ENCODE peak calls at places on chromosomes 16 and 17, in six cellular contexts. One of them, this sample, is unnamed.

GRCh38 chr17:46876353-46876887 is 25.0 kb downstream of the WNT9B start:
- DNase-seq in mesendoderm: peak; percentile 55
- DNase-seq in IMR-90: no peak
- DNase-seq in mesenchymal stem cell: no peak
- DNase-seq in H1: no peak
- DNase-seq in H9: peak; percentile 89
- DNase-seq in this sample: no peak

GRCh38 chr17:29131814-29132682 is 48.1 kb downstream of the MYO18A start:
- DNase-seq in mesendoderm: no peak
- DNase-seq in IMR-90: peak; percentile 86
- DNase-seq in mesenchymal stem cell: peak; percentile 90
- DNase-seq in H1: no peak
- DNase-seq in H9: no peak
- DNase-seq in this sample: no peak

GRCh38 chr16:678858-679807 is 1.1 kb upstream of the STUB1 start:
- DNase-seq in mesendoderm: peak; percentile 86
- DNase-seq in IMR-90: peak; percentile 30
- DNase-seq in mesenchymal stem cell: peak; percentile 67
- DNase-seq in H1: no peak
- DNase-seq in H9: peak; percentile 84
- DNase-seq in this sample: peak; percentile 63

GRCh38 chr16:78563905-78564304 is 464.5 kb downstream of the WWOX start:
- DNase-seq in mesendoderm: no peak
- DNase-seq in IMR-90: no peak
- DNase-seq in mesenchymal stem cell: peak; percentile 13
- DNase-seq in H1: no peak
- DNase-seq in H9: no peak
- DNase-seq in this sample: no peak

GRCh38 chr17:61405686-61406542 is 6.3 kb downstream of the TBX2 start:
- DNase-seq in mesendoderm: no peak
- DNase-seq in IMR-90: peak; percentile 27
- DNase-seq in mesenchymal stem cell: no peak
- DNase-seq in H1: no peak
- DNase-seq in H9: peak; percentile 24
- DNase-seq in this sample: no peak

GRCh38 chr17:18038149-18038850 is 668 bp downstream of the ATPAF2 start:
- DNase-seq in mesendoderm: peak; percentile 24
- DNase-seq in IMR-90: peak; percentile 16
- DNase-seq in mesenchymal stem cell: peak; percentile 11
- DNase-seq in H1: no peak
- DNase-seq in H9: no peak
- DNase-seq in this sample: no peak

GRCh38 chr17:1040216-1040600 is 43.3 kb downstream of the TIMM22 start:
- DNase-seq in mesendoderm: no peak
- DNase-seq in IMR-90: no peak
- DNase-seq in mesenchymal stem cell: no peak
- DNase-seq in H1: no peak
- DNase-seq in H9: no peak
- DNase-seq in this sample: no peak

GRCh38 chr16:11238272-11239202 is 17.5 kb downstream of the SOCS1 start:
- DNase-seq in mesendoderm: peak; percentile 55
- DNase-seq in IMR-90: no peak
- DNase-seq in mesenchymal stem cell: no peak
- DNase-seq in H1: no peak
- DNase-seq in H9: peak; percentile 50
- DNase-seq in this sample: no peak

GRCh38 chr17:43021739-43022512 is at the start of gene VAT1:
- DNase-seq in mesendoderm: peak; percentile 89
- DNase-seq in IMR-90: peak; percentile 63
- DNase-seq in mesenchymal stem cell: peak; percentile 86
- DNase-seq in H1: no peak
- DNase-seq in H9: peak; percentile 94
- DNase-seq in this sample: peak; percentile 71

GRCh38 chr17:72562628-72563188 is 441.9 kb downstream of the SOX9 start:
- DNase-seq in mesendoderm: no peak
- DNase-seq in IMR-90: no peak
- DNase-seq in mesenchymal stem cell: no peak
- DNase-seq in H1: no peak
- DNase-seq in H9: no peak
- DNase-seq in this sample: no peak

GRCh38 chr17:77453613-77454559 is 313.1 kb downstream of the SEC14L1 start:
- DNase-seq in mesendoderm: peak; percentile 34
- DNase-seq in IMR-90: no peak
- DNase-seq in mesenchymal stem cell: no peak
- DNase-seq in H1: no peak
- DNase-seq in H9: no peak
- DNase-seq in this sample: no peak

GRCh38 chr16:9847146-9847545 is 335.1 kb downstream of the GRIN2A start:
- DNase-seq in mesendoderm: no peak
- DNase-seq in IMR-90: no peak
- DNase-seq in mesenchymal stem cell: no peak
- DNase-seq in H1: no peak
- DNase-seq in H9: no peak
- DNase-seq in this sample: no peak

GRCh38 chr17:19009970-19010369 is 5.4 kb upstream of the FAM83G start:
- DNase-seq in mesendoderm: no peak
- DNase-seq in IMR-90: no peak
- DNase-seq in mesenchymal stem cell: no peak
- DNase-seq in H1: no peak
- DNase-seq in H9: no peak
- DNase-seq in this sample: no peak

GRCh38 chr17:71546369-71546864 is 574.4 kb upstream of the SOX9 start:
- DNase-seq in mesendoderm: no peak
- DNase-seq in IMR-90: no peak
- DNase-seq in mesenchymal stem cell: no peak
- DNase-seq in H1: no peak
- DNase-seq in H9: no peak
- DNase-seq in this sample: no peak

GRCh38 chr16:27311449-27311831 is 2.3 kb upstream of the IL4R start:
- DNase-seq in mesendoderm: no peak
- DNase-seq in IMR-90: peak; percentile 38
- DNase-seq in mesenchymal stem cell: no peak
- DNase-seq in H1: no peak
- DNase-seq in H9: no peak
- DNase-seq in this sample: no peak

GRCh38 chr17:17994271-17994670 is 21.6 kb downstream of the DRC3 start:
- DNase-seq in mesendoderm: peak; percentile 84
- DNase-seq in IMR-90: no peak
- DNase-seq in mesenchymal stem cell: peak; percentile 38
- DNase-seq in H1: peak; percentile 53
- DNase-seq in H9: peak; percentile 92
- DNase-seq in this sample: no peak

DNA sequence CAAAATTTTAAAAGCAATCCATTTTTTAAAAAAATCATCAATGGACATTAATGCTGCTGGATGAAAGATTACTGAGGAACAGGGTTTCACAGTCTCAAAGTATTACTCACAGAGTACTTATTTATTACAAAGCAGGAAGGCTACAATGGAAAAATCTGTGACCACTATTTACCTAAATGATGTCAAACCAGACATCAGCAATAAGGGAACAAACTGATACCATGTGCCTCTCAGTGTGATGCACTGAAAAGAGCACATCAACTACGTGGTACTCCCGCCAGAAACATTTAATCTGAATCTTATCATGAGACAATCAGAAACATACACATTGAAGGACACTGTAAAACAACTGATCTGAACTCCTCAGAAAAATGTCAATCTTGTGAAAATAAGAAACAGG is 124.2 kb downstream of the PARN start:
- DNase-seq in mesendoderm: no peak
- DNase-seq in IMR-90: peak; percentile 79
- DNase-seq in mesenchymal stem cell: peak; percentile 68
- DNase-seq in H1: no peak
- DNase-seq in H9: no peak
- DNase-seq in this sample: no peak
- H2BK15ac ChIP-seq in mesendoderm: no peak overlapping the region
- H2BK15ac ChIP-seq in IMR-90: no peak overlapping the region
- H2BK15ac ChIP-seq in mesenchymal stem cell: no peak overlapping the region
- H2BK15ac ChIP-seq in H1: no peak overlapping the region
- H2BK15ac ChIP-seq in H9: no peak overlapping the region
- H2BK15ac ChIP-seq in this sample: no peak overlapping the region

GRCh38 chr16:89621136-89621697 is 7.8 kb downstream of the DPEP1 start:
- DNase-seq in mesendoderm: no peak
- DNase-seq in IMR-90: no peak
- DNase-seq in mesenchymal stem cell: no peak
- DNase-seq in H1: no peak
- DNase-seq in H9: no peak
- DNase-seq in this sample: no peak

GRCh38 chr16:89619880-89620279 is 6.4 kb downstream of the DPEP1 start:
- DNase-seq in mesendoderm: no peak
- DNase-seq in IMR-90: no peak
- DNase-seq in mesenchymal stem cell: no peak
- DNase-seq in H1: no peak
- DNase-seq in H9: no peak
- DNase-seq in this sample: no peak

GRCh38 chr16:89618114-89618999 is 4.9 kb downstream of the DPEP1 start:
- DNase-seq in mesendoderm: no peak
- DNase-seq in IMR-90: no peak
- DNase-seq in mesenchymal stem cell: no peak
- DNase-seq in H1: no peak
- DNase-seq in H9: no peak
- DNase-seq in this sample: no peak

GRCh38 chr16:89621698-89622409 is 8.4 kb downstream of the DPEP1 start:
- DNase-seq in mesendoderm: no peak
- DNase-seq in IMR-90: no peak
- DNase-seq in mesenchymal stem cell: no peak
- DNase-seq in H1: no peak
- DNase-seq in H9: no peak
- DNase-seq in this sample: no peak

DNA sequence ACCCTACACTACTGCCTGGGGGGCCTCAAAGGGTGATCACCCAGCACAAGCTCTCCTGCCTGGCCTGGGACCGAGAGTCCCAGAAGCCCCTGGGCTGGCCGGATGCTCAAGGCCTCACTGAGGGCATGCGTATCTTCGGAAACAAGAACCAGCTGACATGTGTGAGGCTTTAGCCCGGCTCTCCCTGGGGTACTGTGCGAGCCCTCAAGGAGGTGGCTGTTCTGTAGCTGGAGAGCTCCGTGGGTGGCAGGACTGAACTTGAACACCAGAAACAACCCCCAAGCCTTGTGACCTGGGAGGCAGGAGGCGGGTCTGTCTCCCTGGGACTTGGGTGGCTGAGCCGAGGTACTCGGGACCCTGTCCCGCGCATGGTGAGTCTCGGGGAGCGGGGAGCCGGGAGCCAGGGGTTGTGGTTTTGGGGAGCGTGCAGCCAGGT is 7.0 kb downstream of the DPEP1 start:
- DNase-seq in mesendoderm: no peak
- DNase-seq in IMR-90: no peak
- DNase-seq in mesenchymal stem cell: no peak
- DNase-seq in H1: no peak
- DNase-seq in H9: no peak
- DNase-seq in this sample: no peak
- H2BK15ac ChIP-seq in mesendoderm: no peak overlapping the region
- H2BK15ac ChIP-seq in IMR-90: no peak overlapping the region
- H2BK15ac ChIP-seq in mesenchymal stem cell: no peak overlapping the region
- H2BK15ac ChIP-seq in H1: peak overlapping the region; percentile 55
- H2BK15ac ChIP-seq in H9: no peak overlapping the region
- H2BK15ac ChIP-seq in this sample: no peak overlapping the region

GRCh38 chr16:1781254-1781653 is 1.1 kb downstream of the SPSB3 start:
- DNase-seq in mesendoderm: no peak
- DNase-seq in IMR-90: no peak
- DNase-seq in mesenchymal stem cell: no peak
- DNase-seq in H1: no peak
- DNase-seq in H9: no peak
- DNase-seq in this sample: no peak

GRCh38 chr16:1782408-1783247 is at the start of the genes NUBP2 and SPSB3:
- DNase-seq in mesendoderm: peak; percentile 100
- DNase-seq in IMR-90: peak; percentile 100
- DNase-seq in mesenchymal stem cell: peak; percentile 100
- DNase-seq in H1: peak; percentile 100
- DNase-seq in H9: peak; percentile 100
- DNase-seq in this sample: peak; percentile 100

GRCh38 chr16:1780677-1781072 is 1.7 kb downstream of the SPSB3 start:
- DNase-seq in mesendoderm: no peak
- DNase-seq in IMR-90: no peak
- DNase-seq in mesenchymal stem cell: no peak
- DNase-seq in H1: no peak
- DNase-seq in H9: no peak
- DNase-seq in this sample: no peak

GRCh38 chr16:1779741-1780676 is 2.4 kb downstream of the SPSB3 start:
- DNase-seq in mesendoderm: no peak
- DNase-seq in IMR-90: no peak
- DNase-seq in mesenchymal stem cell: no peak
- DNase-seq in H1: no peak
- DNase-seq in H9: no peak
- DNase-seq in this sample: no peak

GRCh38 chr16:1781758-1782407 is 488 bp downstream of the SPSB3 start:
- DNase-seq in mesendoderm: peak; percentile 55
- DNase-seq in IMR-90: peak; percentile 6
- DNase-seq in mesenchymal stem cell: peak; percentile 41
- DNase-seq in H1: no peak
- DNase-seq in H9: no peak
- DNase-seq in this sample: peak; percentile 14
- H2BK15ac ChIP-seq in mesendoderm: no peak overlapping the region
- H2BK15ac ChIP-seq in IMR-90: no peak overlapping the region
- H2BK15ac ChIP-seq in mesenchymal stem cell: no peak overlapping the region
- H2BK15ac ChIP-seq in H1: no peak overlapping the region
- H2BK15ac ChIP-seq in H9: no peak overlapping the region
- H2BK15ac ChIP-seq in this sample: no peak overlapping the region

GRCh38 chr17:5580367-5580766 is 3.9 kb downstream of the NLRP1 start:
- DNase-seq in mesendoderm: no peak
- DNase-seq in IMR-90: peak; percentile 35
- DNase-seq in mesenchymal stem cell: peak; percentile 22
- DNase-seq in H1: no peak
- DNase-seq in H9: no peak
- DNase-seq in this sample: no peak
- H2BK15ac ChIP-seq in mesendoderm: no peak overlapping the region
- H2BK15ac ChIP-seq in IMR-90: no peak overlapping the region
- H2BK15ac ChIP-seq in mesenchymal stem cell: no peak overlapping the region
- H2BK15ac ChIP-seq in H1: no peak overlapping the region
- H2BK15ac ChIP-seq in H9: no peak overlapping the region
- H2BK15ac ChIP-seq in this sample: no peak overlapping the region

This sample was measured in neuronal stem cell.